ENCODE peak calls at places on chromosomes 7 and 10, in four cellular contexts. H is trophoblast cell, Z is psoas muscle, Y is GM23248. F is an unnamed sample.
A peak's percentile ranks its signal among the peaks of the same experiment; 100 is the strongest.

GRCh38 chr7:159096736-159097581 is 47.7 kb downstream of the VIPR2 start:
- DNase-seq in Z (peak; percentile 87), Y (no peak), H (no peak), F (no peak)

GRCh38 chr7:158228986-158229385 is 358.6 kb downstream of the PTPRN2 start:
- DNase-seq in Y (no peak), H (no peak), Z (no peak), F (peak; percentile 42)

GRCh38 chr7:28807396-28807994 is 150.6 kb downstream of the TRIL start:
- DNase-seq in Z (no peak), Y (no peak), H (peak; percentile 39), F (no peak)

GRCh38 chr10:69869291-69869841 is 67.7 kb downstream of the COL13A1 start:
- DNase-seq in Y (peak; percentile 88), Z (peak; percentile 23), H (no peak), F (no peak)

GRCh38 chr7:48052748-48053147 is 17.4 kb downstream of the C7orf57 start:
- DNase-seq in Y (peak; percentile 20), H (peak; percentile 84), Z (no peak), F (no peak)

GRCh38 chr7:127890726-127891125 is 140.5 kb downstream of the LRRC4 start:
- DNase-seq in Z (no peak), H (no peak), Y (no peak), F (no peak)

GRCh38 chr7:17769918-17770317 is 170.4 kb downstream of the SNX13 start:
- DNase-seq in H (peak; percentile 77), Y (peak; percentile 78), Z (peak; percentile 52), F (peak; percentile 58)

GRCh38 chr7:105097619-105098018 is 83.6 kb downstream of the KMT2E start:
- DNase-seq in Y (peak; percentile 88), H (peak; percentile 82), Z (no peak), F (no peak)

GRCh38 chr7:45682358-45682735 is 108.2 kb downstream of the ADCY1 start:
- DNase-seq in Z (peak; percentile 26), H (no peak), Y (no peak), F (no peak)

GRCh38 chr7:101555921-101556275 is 73.2 kb downstream of the MYL10 start:
- DNase-seq in Z (peak; percentile 11), H (no peak), Y (no peak), F (peak; percentile 5)

GRCh38 chr7:55214707-55215106 is 150.4 kb upstream of the LANCL2 start:
- DNase-seq in Z (no peak), H (peak; percentile 33), Y (peak; percentile 36), F (no peak)

GRCh38 chr7:128954830-128955797 is 17.4 kb downstream of the IRF5 start:
- DNase-seq in Y (peak; percentile 86), H (no peak), Z (no peak), F (no peak)

GRCh38 chr10:130726996-130727725 is 584.4 kb downstream of the TCERG1L start:
- DNase-seq in H (no peak), Z (no peak), Y (no peak), F (no peak)

GRCh38 chr7:4738711-4739527 is 36.5 kb upstream of the AP5Z1 start:
- DNase-seq in H (peak; percentile 84), Z (no peak), Y (peak; percentile 91), F (no peak)

GRCh38 chr10:93746844-93747284 is 10.9 kb upstream of the LGI1 start:
- DNase-seq in Z (no peak), Y (peak; percentile 83), H (peak; percentile 99), F (no peak)

GRCh38 chr7:13990319-13990983 is 985 bp upstream of the ETV1 start:
- DNase-seq in Y (peak; percentile 62), Z (peak; percentile 58), H (peak; percentile 57), F (peak; percentile 57)

GRCh38 chr10:7258948-7259523 is 151.8 kb downstream of the SFMBT2 start:
- DNase-seq in H (no peak), Z (no peak), Y (no peak), F (no peak)

GRCh38 chr10:124530215-124530665 is 68.6 kb downstream of the LHPP start:
- DNase-seq in H (peak; percentile 86), Z (peak; percentile 93), Y (peak; percentile 91), F (peak; percentile 98)

GRCh38 chr10:126407831-126408230 is 19.6 kb upstream of the ADAM12 start:
- DNase-seq in H (no peak), Z (no peak), Y (peak; percentile 61), F (no peak)

GRCh38 chr10:114694735-114695134 is 36.7 kb upstream of the ABLIM1 start:
- DNase-seq in Y (peak; percentile 54), H (peak; percentile 68), Z (no peak), F (no peak)

GRCh38 chr10:84373000-84373399 is 44.6 kb downstream of the CCSER2 start:
- DNase-seq in Y (no peak), H (no peak), Z (no peak), F (no peak)

GRCh38 chr7:12069757-12070156 is 141.3 kb upstream of the TMEM106B start:
- DNase-seq in Y (no peak), H (no peak), Z (no peak), F (no peak)

GRCh38 chr10:62056660-62057059 is 155.2 kb downstream of the ARID5B start:
- DNase-seq in Y (no peak), H (no peak), Z (no peak), F (no peak)

DNA sequence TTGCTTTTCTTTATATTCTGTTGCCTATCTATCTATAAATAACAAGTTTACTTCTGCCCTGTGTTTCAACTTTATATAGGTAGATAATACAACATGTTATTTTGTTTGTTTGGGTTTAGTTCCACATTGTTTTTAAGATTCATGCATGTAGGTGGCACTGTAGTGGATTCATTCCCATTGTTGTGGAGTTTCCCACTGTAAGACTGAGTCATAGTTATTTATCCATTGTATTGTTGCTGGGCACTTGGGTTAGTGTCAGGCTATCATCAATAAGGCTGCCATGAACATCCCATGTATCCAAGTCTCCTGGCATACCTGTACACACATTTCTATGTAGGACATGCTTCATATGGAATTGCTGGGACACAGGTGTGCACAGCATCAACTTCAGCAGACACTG is 127.7 kb downstream of the ARHGAP22 start:
- DNase-seq in H (no peak), Y (no peak), Z (no peak), F (no peak)
- H3K4me3 ChIP-seq in H (no peak overlapping the region), Y (no peak overlapping the region), Z (no peak overlapping the region), F (no peak overlapping the region)

GRCh38 chr7:1422512-1423265 is 36.6 kb downstream of the MICALL2 start:
- DNase-seq in Y (peak; percentile 22), Z (no peak), H (no peak), F (no peak)
- H3K27me3 ChIP-seq in Y (peaks cover 13% of the 10 kb centered on the region), Z (peaks cover 44% of the 10 kb centered on the region), H (no peaks in the 10 kb centered on the region), F (peaks cover 81% of the 10 kb centered on the region)

GRCh38 chr7:57769958-57770357 is 320.0 kb downstream of the ZNF716 start:
- DNase-seq in H (no peak), Z (no peak), Y (no peak), F (no peak)

GRCh38 chr7:57774300-57774699 is 324.3 kb downstream of the ZNF716 start:
- DNase-seq in H (no peak), Z (no peak), Y (no peak), F (no peak)

GRCh38 chr7:57772126-57772924 is 322.3 kb downstream of the ZNF716 start:
- DNase-seq in H (no peak), Z (no peak), Y (no peak), F (no peak)

DNA sequence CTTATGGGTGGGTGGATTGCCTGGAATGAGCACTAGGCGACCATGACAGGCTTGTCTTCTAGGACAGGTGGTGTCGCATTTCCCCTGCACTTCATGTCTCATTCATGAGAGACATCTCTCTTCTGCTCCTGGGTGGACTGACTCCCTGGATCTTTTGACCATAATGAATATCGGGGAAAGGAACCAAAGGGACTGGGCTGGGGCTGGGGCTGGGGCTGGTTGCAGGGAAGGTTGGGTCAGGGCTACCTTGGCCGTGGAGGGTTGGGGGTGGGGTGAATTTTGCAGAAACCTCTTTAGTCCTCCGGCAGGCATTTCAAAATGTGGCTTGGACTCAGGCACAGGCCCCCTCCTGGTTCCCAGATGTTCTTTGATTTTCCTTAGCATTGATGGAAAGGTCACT is 319.2 kb downstream of the ZNF716 start:
- DNase-seq in H (no peak), Z (no peak), Y (no peak), F (no peak)
- H3K27ac ChIP-seq in H (no peak overlapping the region), Z (no peak overlapping the region), Y (no peak overlapping the region), F (no peak overlapping the region)

GRCh38 chr7:26292768-26293560 is 1.3 kb downstream of the SNX10 start:
- DNase-seq in Y (no peak), H (peak; percentile 48), Z (no peak), F (no peak)
- H3K4me3 ChIP-seq in Y (no peak overlapping the region), H (no peak overlapping the region), Z (peak overlapping the region; percentile 17), F (no peak overlapping the region)

GRCh38 chr10:1213707-1214675 is 157.8 kb downstream of the WDR37 start:
- DNase-seq in Z (no peak), H (no peak), Y (no peak), F (no peak)

GRCh38 chr10:1216576-1217236 is 160.5 kb downstream of the WDR37 start:
- DNase-seq in Z (no peak), H (no peak), Y (no peak), F (no peak)

GRCh38 chr10:1213252-1213651 is 157.1 kb downstream of the WDR37 start:
- DNase-seq in H (no peak), Z (no peak), Y (no peak), F (no peak)

GRCh38 chr10:1215862-1216575 is 159.8 kb downstream of the WDR37 start:
- DNase-seq in H (no peak), Y (no peak), Z (no peak), F (no peak)

GRCh38 chr10:1214882-1215540 is 158.8 kb downstream of the WDR37 start:
- DNase-seq in H (no peak), Y (no peak), Z (no peak), F (no peak)
- H3K27me3 ChIP-seq in H (no peaks in the 10 kb centered on the region), Y (no peaks in the 10 kb centered on the region), Z (peaks cover 5% of the 10 kb centered on the region), F (peaks cover 5% of the 10 kb centered on the region)

DNA sequence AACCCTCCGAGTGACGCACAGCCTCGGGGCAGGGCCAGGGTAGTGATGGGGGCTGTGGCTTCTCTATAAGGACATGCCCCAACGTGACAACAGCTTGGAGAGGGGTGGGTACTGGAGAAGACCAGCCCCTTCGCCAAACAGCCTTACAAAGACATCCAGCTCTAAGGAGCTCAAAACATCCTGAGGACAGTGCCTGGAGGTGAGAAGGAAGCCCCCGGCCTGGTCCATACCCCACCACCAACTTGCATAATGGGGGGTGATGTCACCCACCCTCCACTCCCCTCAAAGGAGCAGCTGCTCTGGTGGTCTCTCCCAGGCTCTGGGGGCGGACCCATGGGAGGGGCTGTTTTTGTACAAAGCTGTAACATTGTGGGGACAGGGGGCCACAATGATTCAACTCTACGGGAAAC is 15.1 kb downstream of the PRSS2 start:
- DNase-seq in H (no peak), Y (no peak), Z (no peak), F (no peak)
- H3K27ac ChIP-seq in H (no peak overlapping the region), Y (no peak overlapping the region), Z (no peak overlapping the region), F (no peak overlapping the region)

GRCh38 chr10:98917828-98918227 is 317.8 kb downstream of the HPSE2 start:
- DNase-seq in Y (no peak), H (no peak), Z (no peak), F (no peak)

GRCh38 chr10:98920362-98920761 is 315.3 kb downstream of the HPSE2 start:
- DNase-seq in H (no peak), Y (no peak), Z (no peak), F (no peak)

GRCh38 chr10:98920807-98921206 is 314.8 kb downstream of the HPSE2 start:
- DNase-seq in H (peak; percentile 29), Z (no peak), Y (peak; percentile 10), F (no peak)

GRCh38 chr10:98921381-98921780 is 314.3 kb downstream of the HPSE2 start:
- DNase-seq in H (no peak), Z (no peak), Y (no peak), F (no peak)

GRCh38 chr10:98919899-98920298 is 315.8 kb downstream of the HPSE2 start:
- DNase-seq in Z (no peak), Y (no peak), H (no peak), F (no peak)
- H3K4me3 ChIP-seq in Z (no peak overlapping the region), Y (no peak overlapping the region), H (no peak overlapping the region), F (no peak overlapping the region)

GRCh38 chr7:157033483-157034473 is 23.3 kb upstream of the MNX1 start:
- DNase-seq in Z (no peak), H (no peak), Y (no peak), F (no peak)
- H3K27me3 ChIP-seq in Z (peaks cover 45% of the 10 kb centered on the region), H (no peaks in the 10 kb centered on the region), Y (peaks cover 25% of the 10 kb centered on the region), F (peaks cover 5% of the 10 kb centered on the region)

F was measured in left lung.